ENCODE peak calls at places on chromosomes 6 and 20, in eight cellular contexts. S, R, X, B, O, M, V and L are unnamed samples.
A peak's percentile ranks its signal among the peaks of the same experiment; 100 is the strongest.

GRCh38 chr6:82195619-82196018 is 51.9 kb downstream of the IBTK start:
- DNase-seq in V (no peak), S (no peak), R (no peak), X (no peak), B (no peak), M (no peak), O (no peak), L (no peak)

GRCh38 chr6:2810092-2810671 is 31.5 kb downstream of the SERPINB1 start:
- DNase-seq in R (no peak), V (no peak), B (no peak), M (no peak), S (no peak), X (no peak), O (no peak), L (no peak)

GRCh38 chr20:12946789-12947188 is 62.0 kb upstream of the SPTLC3 start:
- DNase-seq in X (no peak), S (no peak), B (no peak), V (no peak), R (no peak), O (no peak), M (no peak), L (no peak)

GRCh38 chr6:57221936-57222683 is at the start of gene RAB23:
- DNase-seq in X (peak; percentile 95), R (peak; percentile 91), B (peak; percentile 63), S (peak; percentile 89), M (peak; percentile 87), O (peak; percentile 96), V (peak; percentile 90), L (peak; percentile 41)

GRCh38 chr6:33344771-33345697 is 27.5 kb upstream of the ZBTB22 start:
- DNase-seq in V (peak; percentile 66), M (peak; percentile 91), X (no peak), B (no peak), O (peak; percentile 68), R (peak; percentile 69), S (peak; percentile 89), L (peak; percentile 49)

GRCh38 chr6:81929828-81930227 is 177.3 kb upstream of the TENT5A start:
- DNase-seq in R (no peak), M (peak; percentile 43), S (no peak), O (no peak), X (no peak), V (no peak), B (no peak), L (peak; percentile 83)

GRCh38 chr6:31576897-31577341 is 1.6 kb downstream of the TNF start:
- DNase-seq in M (no peak), X (peak; percentile 47), O (no peak), S (peak; percentile 78), R (no peak), B (no peak), V (no peak), L (no peak)

GRCh38 chr20:49892260-49893216 is 22.8 kb downstream of the SPATA2 start:
- DNase-seq in X (no peak), B (no peak), O (no peak), M (no peak), V (peak; percentile 62), S (no peak), R (no peak), L (no peak)

GRCh38 chr6:136753624-136754023 is 38.7 kb downstream of the MAP3K5 start:
- DNase-seq in S (peak; percentile 48), R (no peak), M (no peak), O (no peak), V (no peak), X (no peak), B (no peak), L (no peak)

GRCh38 chr6:122652431-122652830 is 42.2 kb downstream of the PKIB start:
- DNase-seq in O (no peak), X (no peak), R (no peak), M (peak; percentile 56), B (no peak), S (no peak), V (no peak), L (no peak)

GRCh38 chr6:122654016-122654415 is 43.8 kb downstream of the PKIB start:
- DNase-seq in R (no peak), S (no peak), O (no peak), M (peak; percentile 24), B (no peak), V (no peak), X (no peak), L (no peak)

GRCh38 chr6:122653094-122653493 is 42.9 kb downstream of the PKIB start:
- DNase-seq in V (no peak), X (no peak), S (no peak), M (peak; percentile 81), B (no peak), R (no peak), O (no peak), L (peak; percentile 67)

GRCh38 chr6:122660296-122660695 is 50.1 kb downstream of the PKIB start:
- DNase-seq in O (no peak), M (no peak), S (no peak), B (no peak), X (no peak), V (no peak), R (no peak), L (no peak)

GRCh38 chr6:122657601-122658000 is 47.4 kb downstream of the PKIB start:
- DNase-seq in X (no peak), S (no peak), M (peak; percentile 45), V (no peak), B (no peak), O (no peak), R (no peak), L (no peak)
- H3K4me3 ChIP-seq in X (no peak overlapping the region), S (no peak overlapping the region), M (no peak overlapping the region), V (no peak overlapping the region), B (no peak overlapping the region), O (no peak overlapping the region), R (no peak overlapping the region), L (no peak overlapping the region)

DNA sequence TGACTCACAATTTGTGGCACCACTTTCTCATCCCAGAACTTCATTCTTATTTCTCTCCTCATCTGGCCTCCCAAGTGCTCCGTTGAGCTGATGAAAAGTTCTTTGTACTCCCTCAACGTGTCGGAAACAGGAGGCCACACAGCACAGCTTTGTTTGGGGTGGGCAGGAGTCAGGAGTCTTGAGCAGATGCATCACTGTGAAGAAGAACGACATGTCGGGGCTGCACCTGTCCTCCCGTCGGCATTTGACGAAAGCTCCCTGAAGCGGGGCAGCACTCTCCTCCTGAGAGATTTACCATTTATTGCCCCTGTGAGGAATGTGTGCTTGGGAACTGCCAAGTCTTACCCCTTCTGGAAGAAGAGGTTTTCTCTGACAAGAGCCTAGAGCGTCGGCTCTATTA is 28.1 kb downstream of the TAF8 start:
- DNase-seq in V (no peak), B (no peak), S (no peak), R (no peak), X (no peak), M (no peak), O (no peak), L (no peak)
- H3K4me3 ChIP-seq in V (no peak overlapping the region), B (no peak overlapping the region), S (no peak overlapping the region), R (no peak overlapping the region), X (no peak overlapping the region), M (no peak overlapping the region), O (no peak overlapping the region), L (no peak overlapping the region)

GRCh38 chr20:2535711-2536561 is 437 bp upstream of the TMC2 start:
- DNase-seq in B (no peak), V (no peak), M (no peak), S (no peak), O (no peak), R (no peak), X (no peak), L (no peak)

GRCh38 chr20:2538931-2539330 is 2.6 kb downstream of the TMC2 start:
- DNase-seq in V (no peak), B (no peak), R (no peak), S (no peak), X (no peak), M (no peak), O (no peak), L (no peak)

GRCh38 chr20:2538356-2538755 is 2.0 kb downstream of the TMC2 start:
- DNase-seq in X (peak; percentile 33), R (no peak), S (no peak), M (no peak), V (no peak), O (no peak), B (no peak), L (no peak)

GRCh38 chr20:2536562-2536986 is at the start of gene TMC2:
- DNase-seq in X (peak; percentile 38), B (no peak), M (no peak), R (no peak), O (no peak), V (no peak), S (no peak), L (no peak)

DNA sequence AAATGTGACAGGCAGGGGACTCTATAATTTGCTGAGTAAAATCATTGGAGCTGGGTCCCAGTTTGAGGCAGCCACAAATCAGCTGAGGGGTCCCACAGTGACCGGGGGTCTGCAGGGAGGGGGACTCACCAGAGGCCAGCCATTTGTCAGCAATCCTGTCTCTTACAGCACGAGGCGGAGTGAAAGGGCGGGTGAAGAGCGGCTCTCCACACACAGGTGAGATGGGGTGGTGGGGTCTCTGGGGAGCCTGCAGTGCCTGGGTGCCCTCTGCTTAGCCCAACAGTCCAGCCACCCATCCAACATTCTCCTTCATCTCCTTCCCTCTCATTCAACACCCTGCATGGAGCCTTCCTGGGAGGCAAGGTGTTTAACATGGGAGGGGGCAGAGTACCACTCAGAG is 728 bp downstream of the TMC2 start:
- DNase-seq in V (no peak), R (no peak), M (no peak), X (no peak), S (no peak), B (no peak), O (no peak), L (no peak)
- H3K4me3 ChIP-seq in V (no peak overlapping the region), R (no peak overlapping the region), M (no peak overlapping the region), X (no peak overlapping the region), S (no peak overlapping the region), B (no peak overlapping the region), O (no peak overlapping the region), L (no peak overlapping the region)

DNA sequence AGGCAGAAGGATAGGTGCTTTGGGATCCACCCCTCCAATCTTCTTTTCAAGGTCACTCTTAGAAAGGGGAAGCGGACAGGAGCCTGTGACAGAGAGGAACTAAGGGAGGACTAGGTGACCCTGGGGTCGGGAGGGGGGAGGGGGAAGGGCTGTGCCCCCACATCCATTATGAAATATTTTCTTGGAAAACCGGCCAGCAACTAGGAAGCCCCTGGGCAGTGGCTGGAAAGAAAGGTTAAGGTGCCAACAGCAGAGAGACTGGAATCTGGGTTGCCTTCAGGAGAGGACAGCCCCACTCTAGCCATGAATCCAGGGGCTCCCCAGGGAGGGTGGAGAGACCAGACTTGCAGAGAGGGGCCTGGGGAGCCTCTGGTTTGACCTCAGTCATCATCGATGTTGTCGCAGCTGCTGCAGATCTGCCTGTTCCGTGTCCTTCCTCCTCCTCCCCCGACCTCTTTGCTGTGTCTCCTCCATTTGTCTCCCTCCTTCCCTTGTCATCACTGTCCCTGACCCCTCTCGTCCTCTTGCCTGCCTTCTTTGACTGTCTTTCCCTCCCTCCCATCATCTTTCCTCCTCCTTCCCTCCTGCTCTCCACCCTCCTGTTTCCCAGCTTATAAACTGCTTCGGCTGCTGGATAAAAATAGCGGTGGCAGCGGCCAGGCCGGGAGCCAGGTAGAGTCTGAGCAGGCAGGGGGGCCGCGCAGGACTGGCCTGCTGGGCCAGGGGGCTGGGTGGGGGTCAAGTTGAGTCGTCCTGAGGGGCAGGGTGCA is 3.2 kb downstream of the SLC29A1 start:
- DNase-seq in R (peak; percentile 44), M (no peak), B (no peak), S (no peak), X (no peak), O (no peak), V (peak; percentile 64), L (no peak)
- H3K4me3 ChIP-seq in R (no peak overlapping the region), M (no peak overlapping the region), B (no peak overlapping the region), S (no peak overlapping the region), X (no peak overlapping the region), O (no peak overlapping the region), V (peak overlapping the region; percentile 48), L (peak overlapping the region; percentile 6)

GRCh38 chr6:99603421-99604160 is 3.0 kb upstream of the PRDM13 start:
- DNase-seq in X (peak; percentile 76), V (no peak), M (peak; percentile 23), B (no peak), O (peak; percentile 65), R (no peak), S (peak; percentile 29), L (no peak)
- H3K4me3 ChIP-seq in X (no peak overlapping the region), V (peak overlapping the region; percentile 39), M (peak overlapping the region; percentile 25), B (peak overlapping the region; percentile 14), O (peak overlapping the region; percentile 36), R (no peak overlapping the region), S (peak overlapping the region; percentile 48), L (peak overlapping the region; percentile 33)